ENCODE peak calls at places on chromosomes 13 and 19, in seven cellular contexts. K is OCI-LY7; A is cardiac muscle cell; W is ovary; C is heart right ventricle; Z is CD8-positive, alpha-beta T cell; J is HAP-1. Q is an unnamed sample. For H3K36me3, the result is how much of the 10 kb centered on the place peaks cover.

GRCh38 chr13:102198418-102199322 is 203.2 kb downstream of the FGF14 start:
- DNase-seq in K (no peak), A (no peak), W (no peak), C (no peak), Z (no peak), J (no peak), Q (no peak)

GRCh38 chr13:81406022-81406421 is 1065.1 kb upstream of the SPRY2 start:
- DNase-seq in K (no peak), A (no peak), W (no peak), C (no peak), Z (no peak), J (no peak), Q (no peak)

GRCh38 chr13:51262501-51263211 is 40.5 kb downstream of the FAM124A start:
- DNase-seq in K (peak), A (peak), W (no peak), C (no peak), Z (no peak), J (peak), Q (no peak)

GRCh38 chr13:25906211-25906661 is 145.6 kb downstream of the SHISA2 start:
- DNase-seq in K (peak), A (no peak), W (no peak), C (no peak), Z (no peak), J (no peak), Q (no peak)

GRCh38 chr13:81872581-81872980 is 1531.7 kb upstream of the SPRY2 start:
- DNase-seq in K (no peak), A (peak), W (no peak), C (no peak), Z (no peak), J (peak), Q (peak)

GRCh38 chr19:18203408-18203862 is 407 bp downstream of the RAB3A start:
- DNase-seq in K (peak), A (no peak), W (peak), C (peak), Z (peak), J (no peak), Q (no peak)

GRCh38 chr13:35840991-35841604 is 290.1 kb downstream of the DCLK1 start:
- DNase-seq in K (no peak), A (no peak), W (no peak), C (no peak), Z (no peak), J (no peak), Q (no peak)

GRCh38 chr13:41740479-41740878 is 220.4 kb downstream of the VWA8 start:
- DNase-seq in K (no peak), A (no peak), W (no peak), C (no peak), Z (no peak), J (no peak), Q (no peak)

GRCh38 chr19:55459950-55460657 is 1.3 kb downstream of the ISOC2 start:
- DNase-seq in K (no peak), A (no peak), W (peak), C (no peak), Z (no peak), J (peak), Q (no peak)

GRCh38 chr13:94660695-94661324 is 51.5 kb downstream of the SOX21 start:
- DNase-seq in K (peak), A (no peak), W (no peak), C (no peak), Z (no peak), J (peak), Q (peak)

GRCh38 chr13:45195421-45195820 is 5.4 kb downstream of the KCTD4 start:
- DNase-seq in K (no peak), A (no peak), W (no peak), C (no peak), Z (no peak), J (no peak), Q (no peak)

GRCh38 chr19:5224480-5224879 is 116.1 kb downstream of the PTPRS start:
- DNase-seq in K (no peak), A (no peak), W (no peak), C (no peak), Z (no peak), J (no peak), Q (no peak)

GRCh38 chr19:38389101-38389925 is 816 bp downstream of the SPRED3 start:
- DNase-seq in K (no peak), A (peak), W (no peak), C (no peak), Z (no peak), J (peak), Q (peak)

GRCh38 chr13:96769874-96770273 is 224.4 kb downstream of the OXGR1 start:
- DNase-seq in K (no peak), A (no peak), W (no peak), C (no peak), Z (no peak), J (no peak), Q (no peak)

GRCh38 chr13:79477968-79478367 is 3.0 kb upstream of the NDFIP2 start:
- DNase-seq in K (no peak), A (peak), W (no peak), C (peak), Z (no peak), J (no peak), Q (peak)

GRCh38 chr19:45153339-45154063 is 7.3 kb downstream of the NKPD1 start:
- DNase-seq in K (peak), A (peak), W (peak), C (peak), Z (peak), J (peak), Q (peak)

GRCh38 chr13:22800726-22801401 is 379.9 kb upstream of the SGCG start:
- DNase-seq in K (no peak), A (no peak), W (no peak), C (no peak), Z (no peak), J (no peak), Q (no peak)

GRCh38 chr19:48271531-48272151 is 1.8 kb downstream of the ZNF114 start:
- DNase-seq in K (peak), A (peak), W (no peak), C (peak), Z (no peak), J (peak), Q (peak)

GRCh38 chr13:23796546-23796945 is 92.7 kb downstream of the MIPEP start:
- DNase-seq in K (no peak), A (no peak), W (no peak), C (no peak), Z (no peak), J (no peak), Q (no peak)

GRCh38 chr19:30630289-30631034 is 258.3 kb downstream of the ZNF536 start:
- DNase-seq in K (no peak), A (no peak), W (no peak), C (no peak), Z (no peak), J (no peak), Q (no peak)

GRCh38 chr13:40101708-40102359 is 446.4 kb downstream of the COG6 start:
- DNase-seq in K (peak), A (no peak), W (no peak), C (no peak), Z (no peak), J (no peak), Q (no peak)

GRCh38 chr13:40102854-40103253 is 447.4 kb downstream of the COG6 start:
- DNase-seq in K (no peak), A (no peak), W (no peak), C (no peak), Z (peak), J (no peak), Q (no peak)

GRCh38 chr13:40102360-40102727 is 446.9 kb downstream of the COG6 start:
- DNase-seq in K (no peak), A (no peak), W (no peak), C (no peak), Z (no peak), J (no peak), Q (no peak)

GRCh38 chr13:40109324-40109958 is 454.0 kb downstream of the COG6 start:
- DNase-seq in K (no peak), A (no peak), W (no peak), C (no peak), Z (no peak), J (no peak), Q (no peak)

DNA sequence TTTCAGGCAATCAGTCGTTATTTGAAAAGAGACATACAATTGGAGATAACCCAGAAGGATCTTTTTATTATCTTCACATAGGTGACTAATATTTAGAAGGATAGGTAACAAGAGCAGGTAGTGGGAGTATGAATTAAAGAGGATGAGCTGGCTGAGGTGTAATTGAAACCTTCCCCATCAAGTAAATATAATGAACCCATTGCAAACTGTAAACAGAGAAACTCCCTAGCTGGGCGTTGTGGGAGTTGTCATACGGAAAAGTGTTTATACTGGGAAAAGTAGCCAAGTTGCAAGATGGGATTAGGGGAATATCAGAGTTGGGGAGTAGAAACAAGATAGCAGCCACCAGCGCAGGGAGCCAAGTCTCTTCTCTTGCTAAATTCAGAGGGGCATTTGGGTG is 448.4 kb downstream of the COG6 start:
- DNase-seq in K (no peak), A (no peak), W (no peak), C (no peak), Z (no peak), J (no peak), Q (no peak)
- H3K36me3 ChIP-seq in K (under half), A (under half), W (under half), C (under half), Z (under half), J (under half), Q (under half)

DNA sequence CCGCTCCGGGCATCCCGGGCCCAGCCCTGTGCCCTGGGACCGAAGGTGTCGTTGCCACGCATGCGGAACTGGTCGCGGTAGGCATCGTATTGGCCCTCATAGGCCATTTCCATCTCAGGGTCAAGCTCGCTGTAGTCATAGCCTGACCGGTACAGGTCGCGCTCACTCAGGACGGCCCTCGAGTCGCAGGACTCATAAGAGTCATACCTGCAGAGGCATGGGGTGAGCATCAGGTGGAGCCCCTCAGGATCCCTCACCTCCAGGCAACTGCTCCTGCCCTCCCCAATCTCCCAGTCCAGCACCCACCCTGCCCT is 17.4 kb downstream of the AKAP8L start:
- DNase-seq in K (no peak), A (no peak), W (no peak), C (no peak), Z (no peak), J (no peak), Q (no peak)
- H3K36me3 ChIP-seq in K (half or more), A (under half), W (under half), C (under half), Z (half or more), J (half or more), Q (under half)

GRCh38 chr19:1226227-1226518 is 11.6 kb downstream of the CBARP start:
- DNase-seq in K (no peak), A (no peak), W (no peak), C (no peak), Z (no peak), J (no peak), Q (no peak)

GRCh38 chr19:1223018-1223855 is 14.6 kb downstream of the CBARP start:
- DNase-seq in K (peak), A (no peak), W (no peak), C (no peak), Z (no peak), J (peak), Q (peak)

GRCh38 chr19:1224047-1224825 is 13.6 kb downstream of the CBARP start:
- DNase-seq in K (no peak), A (no peak), W (no peak), C (no peak), Z (no peak), J (no peak), Q (no peak)

GRCh38 chr19:1225451-1226226 is 12.2 kb downstream of the CBARP start:
- DNase-seq in K (no peak), A (no peak), W (no peak), C (no peak), Z (no peak), J (no peak), Q (no peak)

GRCh38 chr19:1224847-1225246 is 13.0 kb downstream of the CBARP start:
- DNase-seq in K (no peak), A (no peak), W (no peak), C (no peak), Z (no peak), J (no peak), Q (no peak)
- H3K36me3 ChIP-seq in K (half or more), A (under half), W (under half), C (under half), Z (under half), J (half or more), Q (under half)

DNA sequence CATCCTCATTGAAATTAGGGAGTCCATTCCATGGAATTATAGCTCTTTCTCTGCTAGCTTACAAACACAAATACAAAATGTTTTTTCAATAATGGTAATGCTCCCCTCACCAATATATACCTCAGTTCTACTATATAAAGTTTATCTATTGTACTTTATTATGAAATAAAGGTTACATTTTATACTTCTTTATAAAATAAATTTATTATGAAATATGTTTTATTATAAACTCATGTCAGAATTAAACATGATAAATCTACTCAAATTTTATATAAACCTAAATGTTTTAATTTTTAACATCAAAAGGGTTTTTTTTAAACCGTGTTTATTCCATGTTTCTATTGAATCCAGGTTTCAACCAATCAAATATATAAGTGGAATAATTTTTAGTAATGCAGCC is 646.1 kb upstream of the PCDH20 start:
- DNase-seq in K (no peak), A (no peak), W (no peak), C (no peak), Z (no peak), J (no peak), Q (no peak)
- H3K36me3 ChIP-seq in K (under half), A (under half), W (under half), C (under half), Z (under half), J (under half), Q (under half)

DNA sequence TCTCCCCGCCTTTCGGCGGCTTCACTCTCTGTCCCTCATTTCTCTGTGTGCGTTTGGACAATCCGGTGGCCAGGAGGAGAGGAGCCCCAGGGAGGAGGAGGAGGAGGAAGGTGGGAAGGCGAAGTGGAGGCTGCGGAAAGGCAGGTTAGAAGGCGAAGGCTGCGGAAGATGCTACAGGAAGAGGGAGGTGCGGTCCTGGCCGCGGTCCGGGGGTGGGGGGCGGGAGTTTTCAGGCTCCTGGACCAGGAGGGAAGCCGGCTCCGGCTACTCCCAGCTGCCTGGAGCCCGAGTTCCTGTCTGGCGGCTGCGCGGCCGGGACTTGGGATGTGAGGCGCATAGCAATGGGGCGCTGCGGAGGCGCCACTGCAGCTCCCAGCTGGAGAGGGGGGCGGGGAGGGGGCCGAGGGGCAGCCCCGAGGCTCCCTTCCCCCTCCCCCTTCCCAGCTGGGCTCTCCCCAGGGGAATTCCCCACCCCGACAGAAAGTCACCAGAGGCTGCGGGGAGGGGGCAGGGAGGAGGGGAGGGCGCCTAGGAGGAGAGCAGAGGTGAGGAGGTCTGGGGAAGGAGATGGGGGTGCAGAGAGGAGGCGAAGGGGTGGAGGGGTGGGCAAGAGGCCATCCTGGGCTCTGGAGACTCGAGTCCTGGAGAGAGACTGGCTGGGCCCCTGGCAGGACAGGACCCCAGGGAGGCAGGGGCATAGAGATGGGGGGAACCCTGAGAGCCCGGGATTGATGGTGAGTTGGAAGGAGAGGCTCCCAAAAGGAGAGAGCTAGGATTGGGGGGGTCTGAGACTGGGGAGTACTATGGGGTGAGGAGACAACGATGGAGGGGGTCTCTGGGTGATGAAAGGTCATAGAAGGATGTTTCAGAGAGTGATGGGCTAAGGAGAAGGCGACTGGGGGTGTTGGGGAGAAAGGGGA is 2.0 kb downstream of the LRRC4B start:
- DNase-seq in K (no peak), A (no peak), W (no peak), C (no peak), Z (no peak), J (no peak), Q (peak)
- H3K36me3 ChIP-seq in K (under half), A (under half), W (under half), C (under half), Z (under half), J (under half), Q (under half)

GRCh38 chr19:51946602-51947001 is 19.3 kb downstream of the ZNF613 start:
- DNase-seq in K (no peak), A (no peak), W (no peak), C (no peak), Z (no peak), J (no peak), Q (no peak)

GRCh38 chr19:51948979-51949378 is 21.7 kb downstream of the ZNF613 start:
- DNase-seq in K (no peak), A (no peak), W (peak), C (peak), Z (no peak), J (no peak), Q (no peak)

GRCh38 chr19:51944798-51945552 is 17.7 kb downstream of the ZNF613 start:
- DNase-seq in K (no peak), A (no peak), W (no peak), C (no peak), Z (no peak), J (no peak), Q (no peak)
- H3K36me3 ChIP-seq in K (half or more), A (half or more), W (under half), C (under half), Z (under half), J (under half), Q (half or more)

GRCh38 chr13:99778500-99778899 is 193.1 kb downstream of the ZIC5 start:
- DNase-seq in K (no peak), A (no peak), W (no peak), C (no peak), Z (no peak), J (no peak), Q (no peak)
- H3K36me3 ChIP-seq in K (under half), A (under half), W (under half), C (under half), Z (under half), J (under half), Q (under half)

DNA sequence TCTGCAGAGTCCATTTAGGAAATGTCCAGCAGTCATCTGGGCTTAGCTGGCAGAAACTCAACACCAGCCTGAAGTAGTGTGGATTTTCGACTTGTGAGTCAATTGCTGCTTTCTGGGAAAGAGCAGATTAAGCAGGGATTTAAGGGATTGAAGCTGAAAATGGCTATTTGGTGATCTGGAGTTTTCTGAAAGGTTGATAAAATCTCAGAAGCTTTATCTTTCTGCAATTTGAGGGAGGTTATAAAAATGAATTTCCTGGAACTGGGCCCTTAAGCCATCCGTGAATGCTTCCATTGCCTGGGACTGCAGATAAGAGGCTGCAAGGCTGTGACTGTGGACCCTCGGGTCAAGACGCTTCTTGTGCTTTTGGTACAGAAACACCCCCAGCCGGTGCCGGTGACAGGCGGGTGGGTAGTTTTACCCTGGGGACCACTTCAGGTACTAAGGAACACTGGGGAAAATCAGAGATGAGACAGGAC is 61.5 kb downstream of the COL4A1 start:
- DNase-seq in K (no peak), A (no peak), W (no peak), C (no peak), Z (no peak), J (no peak), Q (no peak)
- H3K36me3 ChIP-seq in K (under half), A (under half), W (under half), C (under half), Z (under half), J (under half), Q (under half)

Q was measured in H7.